ENCODE peak calls at places on chromosomes 4 and X, in six cellular contexts. One of them, this sample, is unnamed.
A peak's percentile ranks its signal among the peaks of the same experiment; 100 is the strongest.

GRCh38 chrX:97605271-97605670 is 721.6 kb downstream of the RPA4 start:
- DNase-seq in brain microvascular endothelial cell: no peak
- DNase-seq in fibroblast of the aortic adventitia: peak; percentile 68
- DNase-seq in upper lobe of right lung: no peak
- DNase-seq in Caco-2: no peak
- DNase-seq in progenitor cell of endocrine pancreas: no peak
- DNase-seq in this sample: no peak

GRCh38 chrX:17968367-17968766 is 107.3 kb upstream of the RAI2 start:
- DNase-seq in brain microvascular endothelial cell: no peak
- DNase-seq in Caco-2: no peak
- DNase-seq in fibroblast of the aortic adventitia: no peak
- DNase-seq in upper lobe of right lung: no peak
- DNase-seq in progenitor cell of endocrine pancreas: no peak
- DNase-seq in this sample: no peak

GRCh38 chrX:13835825-13836224 is 18.9 kb upstream of the GPM6B start:
- DNase-seq in brain microvascular endothelial cell: no peak
- DNase-seq in upper lobe of right lung: no peak
- DNase-seq in Caco-2: no peak
- DNase-seq in fibroblast of the aortic adventitia: no peak
- DNase-seq in progenitor cell of endocrine pancreas: no peak
- DNase-seq in this sample: no peak

GRCh38 chr4:7828011-7828720 is 111.5 kb downstream of the AFAP1 start:
- DNase-seq in upper lobe of right lung: no peak
- DNase-seq in fibroblast of the aortic adventitia: peak; percentile 99
- DNase-seq in Caco-2: no peak
- DNase-seq in progenitor cell of endocrine pancreas: no peak
- DNase-seq in brain microvascular endothelial cell: peak; percentile 99
- DNase-seq in this sample: peak; percentile 76

GRCh38 chr4:103996637-103997036 is 276.9 kb upstream of the TACR3 start:
- DNase-seq in brain microvascular endothelial cell: peak; percentile 45
- DNase-seq in progenitor cell of endocrine pancreas: no peak
- DNase-seq in Caco-2: peak; percentile 16
- DNase-seq in fibroblast of the aortic adventitia: peak; percentile 12
- DNase-seq in upper lobe of right lung: no peak
- DNase-seq in this sample: no peak

GRCh38 chr4:188430384-188430783 is 291.1 kb downstream of the TRIML1 start:
- DNase-seq in Caco-2: no peak
- DNase-seq in upper lobe of right lung: no peak
- DNase-seq in brain microvascular endothelial cell: no peak
- DNase-seq in progenitor cell of endocrine pancreas: no peak
- DNase-seq in fibroblast of the aortic adventitia: no peak
- DNase-seq in this sample: no peak

GRCh38 chr4:36794716-36795115 is 449.8 kb upstream of the NWD2 start:
- DNase-seq in progenitor cell of endocrine pancreas: no peak
- DNase-seq in Caco-2: no peak
- DNase-seq in brain microvascular endothelial cell: no peak
- DNase-seq in fibroblast of the aortic adventitia: no peak
- DNase-seq in upper lobe of right lung: no peak
- DNase-seq in this sample: no peak

GRCh38 chrX:40960041-40960440 is 125.2 kb upstream of the USP9X start:
- DNase-seq in upper lobe of right lung: no peak
- DNase-seq in Caco-2: no peak
- DNase-seq in brain microvascular endothelial cell: no peak
- DNase-seq in fibroblast of the aortic adventitia: no peak
- DNase-seq in progenitor cell of endocrine pancreas: no peak
- DNase-seq in this sample: no peak

GRCh38 chrX:11257711-11258110 is 35.5 kb upstream of the AMELX start:
- DNase-seq in upper lobe of right lung: no peak
- DNase-seq in Caco-2: peak; percentile 52
- DNase-seq in progenitor cell of endocrine pancreas: no peak
- DNase-seq in fibroblast of the aortic adventitia: no peak
- DNase-seq in brain microvascular endothelial cell: no peak
- DNase-seq in this sample: no peak

GRCh38 chrX:47749185-47749967 is 87.3 kb upstream of the ZNF81 start:
- DNase-seq in Caco-2: no peak
- DNase-seq in brain microvascular endothelial cell: peak; percentile 72
- DNase-seq in upper lobe of right lung: no peak
- DNase-seq in fibroblast of the aortic adventitia: no peak
- DNase-seq in progenitor cell of endocrine pancreas: no peak
- DNase-seq in this sample: no peak

GRCh38 chr4:79982587-79983327 is 90.3 kb downstream of the ANTXR2 start:
- DNase-seq in fibroblast of the aortic adventitia: peak; percentile 57
- DNase-seq in brain microvascular endothelial cell: no peak
- DNase-seq in progenitor cell of endocrine pancreas: no peak
- DNase-seq in Caco-2: no peak
- DNase-seq in upper lobe of right lung: no peak
- DNase-seq in this sample: no peak

GRCh38 chr4:79015406-79015805 is 76.2 kb upstream of the PAQR3 start:
- DNase-seq in Caco-2: no peak
- DNase-seq in upper lobe of right lung: no peak
- DNase-seq in fibroblast of the aortic adventitia: no peak
- DNase-seq in brain microvascular endothelial cell: no peak
- DNase-seq in progenitor cell of endocrine pancreas: no peak
- DNase-seq in this sample: no peak

GRCh38 chrX:49037883-49038475 is 5.2 kb downstream of the TFE3 start:
- DNase-seq in fibroblast of the aortic adventitia: peak; percentile 48
- DNase-seq in progenitor cell of endocrine pancreas: no peak
- DNase-seq in Caco-2: no peak
- DNase-seq in upper lobe of right lung: no peak
- DNase-seq in brain microvascular endothelial cell: no peak
- DNase-seq in this sample: no peak

GRCh38 chr4:8167815-8168214 is 9.2 kb upstream of the ABLIM2 start:
- DNase-seq in brain microvascular endothelial cell: no peak
- DNase-seq in Caco-2: peak; percentile 42
- DNase-seq in progenitor cell of endocrine pancreas: no peak
- DNase-seq in upper lobe of right lung: peak; percentile 76
- DNase-seq in fibroblast of the aortic adventitia: no peak
- DNase-seq in this sample: no peak

GRCh38 chrX:101176439-101176838 is 43.1 kb upstream of the DRP2 start:
- DNase-seq in brain microvascular endothelial cell: no peak
- DNase-seq in progenitor cell of endocrine pancreas: no peak
- DNase-seq in Caco-2: no peak
- DNase-seq in fibroblast of the aortic adventitia: no peak
- DNase-seq in upper lobe of right lung: no peak
- DNase-seq in this sample: no peak

GRCh38 chr4:164779811-164780216 is 25.9 kb downstream of the SMIM31 start:
- DNase-seq in fibroblast of the aortic adventitia: peak; percentile 47
- DNase-seq in Caco-2: peak; percentile 69
- DNase-seq in upper lobe of right lung: no peak
- DNase-seq in brain microvascular endothelial cell: peak; percentile 47
- DNase-seq in progenitor cell of endocrine pancreas: peak; percentile 11
- DNase-seq in this sample: peak; percentile 28

GRCh38 chr4:176444741-176445140 is 125.0 kb downstream of the SPCS3 start:
- DNase-seq in Caco-2: no peak
- DNase-seq in progenitor cell of endocrine pancreas: no peak
- DNase-seq in brain microvascular endothelial cell: peak; percentile 61
- DNase-seq in upper lobe of right lung: no peak
- DNase-seq in fibroblast of the aortic adventitia: peak; percentile 90
- DNase-seq in this sample: no peak

GRCh38 chr4:55637272-55637820 is 1.2 kb upstream of the NMU start:
- DNase-seq in progenitor cell of endocrine pancreas: no peak
- DNase-seq in brain microvascular endothelial cell: no peak
- DNase-seq in upper lobe of right lung: no peak
- DNase-seq in fibroblast of the aortic adventitia: no peak
- DNase-seq in Caco-2: no peak
- DNase-seq in this sample: no peak

GRCh38 chrX:20063716-20064351 is 52.9 kb downstream of the MAP7D2 start:
- DNase-seq in upper lobe of right lung: no peak
- DNase-seq in progenitor cell of endocrine pancreas: no peak
- DNase-seq in fibroblast of the aortic adventitia: no peak
- DNase-seq in Caco-2: no peak
- DNase-seq in brain microvascular endothelial cell: no peak
- DNase-seq in this sample: peak; percentile 10

GRCh38 chrX:16778545-16778944 is 7.7 kb upstream of the TXLNG start:
- DNase-seq in fibroblast of the aortic adventitia: peak; percentile 30
- DNase-seq in upper lobe of right lung: no peak
- DNase-seq in progenitor cell of endocrine pancreas: no peak
- DNase-seq in brain microvascular endothelial cell: no peak
- DNase-seq in Caco-2: no peak
- DNase-seq in this sample: no peak

GRCh38 chr4:133084421-133084820 is 64.7 kb upstream of the PCDH10 start:
- DNase-seq in Caco-2: no peak
- DNase-seq in fibroblast of the aortic adventitia: no peak
- DNase-seq in brain microvascular endothelial cell: no peak
- DNase-seq in progenitor cell of endocrine pancreas: no peak
- DNase-seq in upper lobe of right lung: no peak
- DNase-seq in this sample: no peak

GRCh38 chrX:13574600-13574999 is 5.2 kb downstream of the EGFL6 start:
- DNase-seq in brain microvascular endothelial cell: no peak
- DNase-seq in progenitor cell of endocrine pancreas: no peak
- DNase-seq in fibroblast of the aortic adventitia: no peak
- DNase-seq in upper lobe of right lung: no peak
- DNase-seq in Caco-2: no peak
- DNase-seq in this sample: no peak

GRCh38 chr4:146123231-146123630 is 52.3 kb upstream of the LSM6 start:
- DNase-seq in progenitor cell of endocrine pancreas: no peak
- DNase-seq in Caco-2: no peak
- DNase-seq in brain microvascular endothelial cell: no peak
- DNase-seq in fibroblast of the aortic adventitia: no peak
- DNase-seq in upper lobe of right lung: no peak
- DNase-seq in this sample: no peak

GRCh38 chrX:154444001-154444754 is at the start of gene FAM50A:
- DNase-seq in upper lobe of right lung: peak; percentile 90
- DNase-seq in Caco-2: peak; percentile 75
- DNase-seq in brain microvascular endothelial cell: peak; percentile 26
- DNase-seq in progenitor cell of endocrine pancreas: peak; percentile 50
- DNase-seq in fibroblast of the aortic adventitia: peak; percentile 41
- DNase-seq in this sample: peak; percentile 77

GRCh38 chr4:130257271-130257670 is 1161.3 kb downstream of the C4orf33 start:
- DNase-seq in upper lobe of right lung: no peak
- DNase-seq in fibroblast of the aortic adventitia: peak; percentile 50
- DNase-seq in Caco-2: no peak
- DNase-seq in progenitor cell of endocrine pancreas: no peak
- DNase-seq in brain microvascular endothelial cell: peak; percentile 88
- DNase-seq in this sample: no peak
- TF ChIP-seq CTCF in upper lobe of right lung: no peak
- TF ChIP-seq CTCF in fibroblast of the aortic adventitia: peak; percentile 27
- TF ChIP-seq CTCF in Caco-2: no peak
- TF ChIP-seq CTCF in progenitor cell of endocrine pancreas: no peak
- TF ChIP-seq CTCF in brain microvascular endothelial cell: peak; percentile 19
- TF ChIP-seq CTCF in this sample: no peak

DNA sequence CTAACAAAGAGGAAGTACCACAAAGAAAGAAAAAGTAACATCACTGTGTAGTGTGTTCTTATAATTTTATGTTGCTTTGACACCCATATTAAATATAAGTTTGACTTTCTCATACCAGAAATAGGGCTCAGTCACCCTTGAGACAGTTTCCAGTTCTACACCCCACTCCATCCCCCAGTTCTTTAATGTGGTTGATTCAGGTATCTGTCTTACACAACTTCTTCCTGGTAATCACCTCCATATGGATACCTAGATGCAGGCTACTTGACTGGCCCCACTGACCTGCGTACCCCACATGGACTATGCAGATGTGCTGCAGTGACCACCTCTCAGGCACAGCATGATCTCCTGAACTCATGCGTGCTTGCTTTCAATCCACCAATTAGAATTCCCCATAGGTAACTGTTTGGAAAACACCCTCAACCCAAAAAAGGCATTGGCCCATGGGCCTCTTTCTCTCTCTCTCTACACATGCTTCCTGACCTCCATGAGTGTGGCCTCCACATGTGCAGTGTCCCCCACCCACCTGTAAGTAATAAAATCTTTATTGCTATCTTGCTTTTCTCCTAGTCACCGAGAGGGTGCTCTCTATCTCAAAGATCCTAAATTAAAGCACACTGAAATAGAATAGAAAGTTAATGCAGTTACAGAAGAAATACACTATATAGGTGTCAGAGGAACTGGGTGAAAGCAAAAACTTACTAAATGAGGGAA is 98.3 kb downstream of the ZAR1 start:
- DNase-seq in brain microvascular endothelial cell: no peak
- DNase-seq in progenitor cell of endocrine pancreas: no peak
- DNase-seq in fibroblast of the aortic adventitia: no peak
- DNase-seq in upper lobe of right lung: no peak
- DNase-seq in Caco-2: no peak
- DNase-seq in this sample: no peak
- TF ChIP-seq CTCF in brain microvascular endothelial cell: no peak
- TF ChIP-seq CTCF in progenitor cell of endocrine pancreas: no peak
- TF ChIP-seq CTCF in fibroblast of the aortic adventitia: peak; percentile 10
- TF ChIP-seq CTCF in upper lobe of right lung: no peak
- TF ChIP-seq CTCF in Caco-2: no peak
- TF ChIP-seq CTCF in this sample: no peak

GRCh38 chr4:129164243-129164642 is 68.3 kb downstream of the C4orf33 start:
- DNase-seq in upper lobe of right lung: no peak
- DNase-seq in progenitor cell of endocrine pancreas: no peak
- DNase-seq in Caco-2: no peak
- DNase-seq in brain microvascular endothelial cell: no peak
- DNase-seq in fibroblast of the aortic adventitia: no peak
- DNase-seq in this sample: no peak

GRCh38 chr4:129172181-129172580 is 76.2 kb downstream of the C4orf33 start:
- DNase-seq in brain microvascular endothelial cell: no peak
- DNase-seq in fibroblast of the aortic adventitia: no peak
- DNase-seq in progenitor cell of endocrine pancreas: no peak
- DNase-seq in upper lobe of right lung: no peak
- DNase-seq in Caco-2: no peak
- DNase-seq in this sample: no peak

GRCh38 chr4:129162450-129162849 is 66.5 kb downstream of the C4orf33 start:
- DNase-seq in brain microvascular endothelial cell: no peak
- DNase-seq in fibroblast of the aortic adventitia: no peak
- DNase-seq in progenitor cell of endocrine pancreas: no peak
- DNase-seq in Caco-2: no peak
- DNase-seq in upper lobe of right lung: no peak
- DNase-seq in this sample: no peak

GRCh38 chr4:129163427-129163826 is 67.5 kb downstream of the C4orf33 start:
- DNase-seq in progenitor cell of endocrine pancreas: no peak
- DNase-seq in Caco-2: no peak
- DNase-seq in brain microvascular endothelial cell: no peak
- DNase-seq in fibroblast of the aortic adventitia: no peak
- DNase-seq in upper lobe of right lung: no peak
- DNase-seq in this sample: no peak

GRCh38 chr4:129167640-129168260 is 71.8 kb downstream of the C4orf33 start:
- DNase-seq in Caco-2: peak; percentile 14
- DNase-seq in fibroblast of the aortic adventitia: peak; percentile 2
- DNase-seq in progenitor cell of endocrine pancreas: peak; percentile 21
- DNase-seq in brain microvascular endothelial cell: no peak
- DNase-seq in upper lobe of right lung: no peak
- DNase-seq in this sample: no peak
- TF ChIP-seq CTCF in Caco-2: no peak
- TF ChIP-seq CTCF in fibroblast of the aortic adventitia: no peak
- TF ChIP-seq CTCF in progenitor cell of endocrine pancreas: peak; percentile 51
- TF ChIP-seq CTCF in brain microvascular endothelial cell: peak; percentile 46
- TF ChIP-seq CTCF in upper lobe of right lung: no peak
- TF ChIP-seq CTCF in this sample: no peak

DNA sequence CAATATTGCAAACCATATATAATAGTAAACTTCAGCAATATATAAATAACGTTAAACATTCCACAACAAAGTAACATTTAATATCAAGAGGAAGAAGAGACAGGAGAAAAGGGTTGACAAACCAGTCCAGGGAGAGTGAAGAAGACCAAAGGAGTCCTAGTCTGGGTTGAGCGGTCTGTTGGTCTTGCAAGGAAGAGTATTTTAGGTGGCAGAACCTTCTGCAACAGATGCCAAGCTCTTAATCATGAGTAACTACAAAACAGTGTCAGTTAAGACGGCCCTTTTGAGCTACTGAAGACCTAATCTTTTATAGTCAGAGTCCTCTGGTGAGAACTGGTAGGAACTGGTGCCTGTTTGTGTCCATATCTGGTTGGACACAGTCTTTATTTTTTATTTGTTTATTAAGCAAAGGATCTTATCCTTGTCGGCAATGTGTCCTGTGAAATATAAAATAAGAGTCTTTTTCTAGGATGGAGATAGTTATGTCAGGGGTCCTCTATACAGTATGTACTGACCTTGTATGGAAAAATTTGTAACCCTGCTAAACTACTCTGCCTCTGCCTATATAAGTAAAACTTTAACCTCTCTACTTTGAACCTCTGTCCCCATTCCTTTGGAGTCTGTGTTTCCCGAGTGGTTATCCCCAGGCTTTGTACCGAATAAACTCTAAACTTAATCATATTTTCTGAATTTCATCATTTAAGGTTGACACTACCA is 47.2 kb downstream of the FAM13A start:
- DNase-seq in Caco-2: no peak
- DNase-seq in fibroblast of the aortic adventitia: no peak
- DNase-seq in brain microvascular endothelial cell: no peak
- DNase-seq in progenitor cell of endocrine pancreas: no peak
- DNase-seq in upper lobe of right lung: no peak
- DNase-seq in this sample: no peak
- TF ChIP-seq CTCF in Caco-2: no peak
- TF ChIP-seq CTCF in fibroblast of the aortic adventitia: no peak
- TF ChIP-seq CTCF in brain microvascular endothelial cell: no peak
- TF ChIP-seq CTCF in progenitor cell of endocrine pancreas: no peak
- TF ChIP-seq CTCF in upper lobe of right lung: no peak
- TF ChIP-seq CTCF in this sample: no peak

This sample was measured in activated CD8-positive, alpha-beta T cell treated with anti-CD3 and anti-CD28 coated beads for 36 hours.